ENCODE peak calls at places on chromosomes 16 and 17, in five cellular contexts. S is brain pericyte, H is AG10803, I is body of pancreas, D is T follicular helper cell. C is an unnamed sample.
A peak's percentile ranks its signal among the peaks of the same experiment; 100 is the strongest.

GRCh38 chr16:8880839-8881510 is 1.2 kb upstream of the LITAFD start:
- DNase-seq in S (no peak), H (no peak), I (no peak), D (no peak), C (no peak)

GRCh38 chr16:27583634-27584033 is 33.7 kb downstream of the KATNIP start:
- DNase-seq in S (no peak), H (no peak), I (no peak), D (no peak), C (no peak)

GRCh38 chr17:28763804-28764266 is 20.0 kb downstream of the TRAF4 start:
- DNase-seq in S (no peak), H (peak; percentile 79), I (peak; percentile 86), D (peak; percentile 69), C (peak; percentile 68)

GRCh38 chr16:68147438-68147837 is 62.3 kb downstream of the NFATC3 start:
- DNase-seq in S (no peak), H (no peak), I (no peak), D (no peak), C (no peak)

GRCh38 chr17:63609820-63610573 is 9.3 kb downstream of the TACO1 start:
- DNase-seq in S (no peak), H (no peak), I (no peak), D (no peak), C (no peak)

GRCh38 chr16:30992381-30992780 is 7.4 kb downstream of the HSD3B7 start:
- DNase-seq in S (no peak), H (no peak), I (no peak), D (no peak), C (no peak)

GRCh38 chr17:78375401-78376079 is 2.9 kb upstream of the PGS1 start:
- DNase-seq in S (peak; percentile 61), H (peak; percentile 94), I (peak; percentile 63), D (no peak), C (peak; percentile 94)

GRCh38 chr17:39737761-39738567 is at the start of gene GRB7:
- DNase-seq in S (no peak), H (no peak), I (peak; percentile 94), D (no peak), C (no peak)

GRCh38 chr17:21677911-21678310 is 14.4 kb upstream of the KCNJ18 start:
- DNase-seq in S (no peak), H (no peak), I (no peak), D (no peak), C (no peak)

GRCh38 chr16:80637621-80638020 is 96.8 kb downstream of the DYNLRB2 start:
- DNase-seq in S (no peak), H (no peak), I (no peak), D (no peak), C (no peak)

GRCh38 chr17:52027081-52027480 is 131.4 kb downstream of the CA10 start:
- DNase-seq in S (no peak), H (no peak), I (no peak), D (no peak), C (no peak)

GRCh38 chr16:9955677-9956076 is 226.6 kb downstream of the GRIN2A start:
- DNase-seq in S (no peak), H (no peak), I (no peak), D (no peak), C (no peak)

GRCh38 chr16:83804366-83804765 is 3.4 kb upstream of the HSBP1 start:
- DNase-seq in S (no peak), H (no peak), I (no peak), D (no peak), C (no peak)

GRCh38 chr17:69060835-69061234 is at the start of gene ABCA9:
- DNase-seq in S (peak; percentile 91), H (peak; percentile 94), I (peak; percentile 14), D (no peak), C (peak; percentile 92)

GRCh38 chr16:77594798-77595625 is 127.3 kb upstream of the NUDT7 start:
- DNase-seq in S (no peak), H (no peak), I (no peak), D (no peak), C (no peak)

GRCh38 chr17:61135782-61136181 is 263.9 kb upstream of the TBX2 start:
- DNase-seq in S (no peak), H (no peak), I (no peak), D (no peak), C (no peak)

GRCh38 chr17:1931759-1932579 is 93.2 kb downstream of the RTN4RL1 start:
- DNase-seq in S (no peak), H (no peak), I (peak; percentile 61), D (no peak), C (peak; percentile 6)

GRCh38 chr17:43533699-43534098 is 12.4 kb downstream of the ETV4 start:
- DNase-seq in S (no peak), H (no peak), I (no peak), D (no peak), C (no peak)

GRCh38 chr17:65814418-65814817 is 253.0 kb upstream of the AXIN2 start:
- DNase-seq in S (no peak), H (no peak), I (no peak), D (no peak), C (no peak)

GRCh38 chr17:72004476-72005331 is 116.1 kb upstream of the SOX9 start:
- DNase-seq in S (no peak), H (peak; percentile 51), I (no peak), D (no peak), C (no peak)

GRCh38 chr16:50627419-50627818 is 53.7 kb downstream of the SNX20 start:
- DNase-seq in S (no peak), H (peak; percentile 54), I (peak; percentile 17), D (peak; percentile 16), C (peak; percentile 3)